ENCODE peak calls at places on chromosomes 5 and 9, in six cellular contexts. G, S, O, C, R and Q are unnamed samples.

GRCh38 chr5:6525422-6525821 is 76.8 kb downstream of the UBE2QL1 start:
- DNase-seq in R (no peak), G (no peak), O (no peak), C (no peak), S (no peak), Q (no peak)

GRCh38 chr9:18606281-18606680 is 132.3 kb downstream of the ADAMTSL1 start:
- DNase-seq in S (peak; percentile 55), R (peak; percentile 36), G (no peak), C (no peak), O (no peak), Q (no peak)

GRCh38 chr5:177412603-177413233 is 3.4 kb upstream of the F12 start:
- DNase-seq in G (no peak), R (no peak), O (no peak), S (no peak), C (no peak), Q (no peak)

GRCh38 chr5:39716532-39716971 is 291.8 kb upstream of the DAB2 start:
- DNase-seq in C (peak; percentile 24), G (peak; percentile 68), O (no peak), R (peak; percentile 70), S (peak; percentile 97), Q (peak; percentile 9)

GRCh38 chr9:107952773-107953172 is 463.2 kb upstream of the KLF4 start:
- DNase-seq in G (peak; percentile 39), C (no peak), S (no peak), O (no peak), R (no peak), Q (no peak)

GRCh38 chr9:97858826-97859225 is 5.8 kb downstream of the FOXE1 start:
- DNase-seq in C (no peak), S (no peak), O (no peak), R (no peak), G (no peak), Q (no peak)

GRCh38 chr5:55591671-55592070 is 56.9 kb upstream of the PLPP1 start:
- DNase-seq in S (no peak), O (no peak), C (no peak), G (no peak), R (no peak), Q (no peak)

GRCh38 chr5:67305401-67305800 is 108.8 kb upstream of the CD180 start:
- DNase-seq in R (no peak), S (no peak), C (no peak), O (no peak), G (no peak), Q (no peak)

GRCh38 chr5:141976176-141976575 is 7.3 kb downstream of the RNF14 start:
- DNase-seq in R (no peak), S (no peak), O (no peak), G (peak; percentile 75), C (no peak), Q (no peak)

GRCh38 chr5:150540615-150541396 is 32.9 kb downstream of the NDST1 start:
- DNase-seq in G (peak; percentile 97), O (no peak), R (peak; percentile 95), S (no peak), C (no peak), Q (no peak)

GRCh38 chr5:172361566-172362238 is 78.1 kb upstream of the UBTD2 start:
- DNase-seq in R (peak; percentile 99), S (no peak), G (peak; percentile 99), C (no peak), O (no peak), Q (peak; percentile 13)

GRCh38 chr9:33151007-33151557 is 16.1 kb downstream of the B4GALT1 start:
- DNase-seq in S (no peak), C (no peak), O (peak; percentile 69), G (peak; percentile 67), R (peak; percentile 97), Q (no peak)

GRCh38 chr9:129823163-129823933 is 588 bp downstream of the TOR1A start:
- DNase-seq in C (no peak), G (peak; percentile 32), S (no peak), O (no peak), R (peak; percentile 42), Q (no peak)

GRCh38 chr5:44538831-44539539 is 149.8 kb upstream of the FGF10 start:
- DNase-seq in S (no peak), C (no peak), G (no peak), O (no peak), R (no peak), Q (no peak)

GRCh38 chr9:79807966-79808365 is 236.2 kb downstream of the TLE4 start:
- DNase-seq in S (no peak), O (no peak), C (no peak), R (no peak), G (no peak), Q (no peak)

GRCh38 chr5:159785639-159786038 is 130.6 kb upstream of the ADRA1B start:
- DNase-seq in R (no peak), O (no peak), C (no peak), S (no peak), G (no peak), Q (no peak)

GRCh38 chr5:115831163-115831768 is 10.1 kb downstream of the ATG12 start:
- DNase-seq in C (no peak), S (peak; percentile 25), G (peak; percentile 44), O (no peak), R (peak; percentile 58), Q (no peak)

GRCh38 chr9:2291980-2292704 is 277.0 kb downstream of the SMARCA2 start:
- DNase-seq in S (peak; percentile 89), G (peak; percentile 97), C (no peak), R (peak; percentile 13), O (peak; percentile 73), Q (no peak)

GRCh38 chr5:138303365-138303764 is 28.2 kb downstream of the CDC25C start:
- DNase-seq in C (no peak), R (peak; percentile 23), O (no peak), S (no peak), G (peak; percentile 50), Q (no peak)

GRCh38 chr9:20139755-20140154 is 350.9 kb upstream of the SLC24A2 start:
- DNase-seq in S (no peak), O (no peak), R (no peak), G (no peak), C (no peak), Q (no peak)

GRCh38 chr5:132501961-132502931 is 11.7 kb upstream of the IRF1 start:
- DNase-seq in S (no peak), O (no peak), R (no peak), C (no peak), G (peak; percentile 36), Q (no peak)

GRCh38 chr5:138000102-138000723 is 32.7 kb downstream of the FAM13B start:
- DNase-seq in O (no peak), G (peak; percentile 66), C (no peak), S (no peak), R (peak; percentile 64), Q (no peak)

GRCh38 chr9:20640331-20641187 is 18.3 kb upstream of the MLLT3 start:
- DNase-seq in C (no peak), O (peak; percentile 56), G (peak; percentile 89), S (no peak), R (no peak), Q (peak; percentile 46)

GRCh38 chr5:1010181-1010510 is 1.5 kb downstream of the NKD2 start:
- DNase-seq in O (no peak), C (no peak), G (no peak), S (peak; percentile 38), R (no peak), Q (no peak)

GRCh38 chr5:157607371-157608161 is 32.0 kb upstream of the ADAM19 start:
- DNase-seq in R (no peak), S (no peak), O (no peak), G (peak; percentile 92), C (no peak), Q (peak; percentile 52)

GRCh38 chr5:149667084-149667826 is 62.9 kb upstream of the PPARGC1B start:
- DNase-seq in S (no peak), O (no peak), C (no peak), R (peak; percentile 29), G (peak; percentile 36), Q (no peak)